ENCODE peak calls at places on chromosomes 1 and 21, in six cellular contexts. P is HAP-1; Q is CD4-positive, CD25-positive, alpha-beta regulatory T cell; R is A673; X is stomach; H is fibroblast of pulmonary artery. V is an unnamed sample.

GRCh38 chr1:4599951-4600481 is 54.4 kb upstream of the AJAP1 start:
- DNase-seq in X (peak), Q (no peak), R (no peak), P (no peak), H (no peak), V (no peak)

GRCh38 chr1:17046043-17046657 is 7.7 kb downstream of the SDHB start:
- DNase-seq in R (peak), P (peak), X (no peak), H (peak), Q (no peak), V (peak)

GRCh38 chr1:114289321-114289720 is 135.7 kb upstream of the SYT6 start:
- DNase-seq in P (no peak), X (no peak), H (no peak), R (no peak), Q (no peak), V (no peak)

GRCh38 chr1:38502772-38503171 is 356.8 kb downstream of the RRAGC start:
- DNase-seq in R (no peak), Q (no peak), H (no peak), P (no peak), X (no peak), V (no peak)

GRCh38 chr1:16981269-16981849 is 939 bp upstream of the MFAP2 start:
- DNase-seq in P (no peak), Q (no peak), H (peak), R (no peak), X (no peak), V (no peak)

GRCh38 chr1:94422115-94422820 is 4.1 kb downstream of the ABCD3 start:
- DNase-seq in Q (no peak), R (no peak), P (no peak), H (no peak), X (no peak), V (no peak)

GRCh38 chr1:225428879-225429455 is 1.1 kb upstream of the LBR start:
- DNase-seq in H (no peak), P (no peak), R (no peak), Q (no peak), X (no peak), V (no peak)

GRCh38 chr21:34280987-34281386 is 82.8 kb upstream of the KCNE2 start:
- DNase-seq in Q (no peak), X (no peak), P (no peak), R (no peak), H (peak), V (no peak)

GRCh38 chr1:44651069-44651468 is 23.2 kb downstream of the TMEM53 start:
- DNase-seq in R (no peak), Q (no peak), P (no peak), X (no peak), H (no peak), V (no peak)

GRCh38 chr1:241311056-241311746 is 45.8 kb downstream of the RGS7 start:
- DNase-seq in H (no peak), P (no peak), Q (no peak), X (no peak), R (peak), V (no peak)

GRCh38 chr21:27408826-27409225 is 441.9 kb upstream of the ADAMTS5 start:
- DNase-seq in H (no peak), Q (no peak), R (no peak), X (no peak), P (no peak), V (no peak)

GRCh38 chr1:151529211-151529702 is 10.9 kb upstream of the TUFT1 start:
- DNase-seq in H (no peak), X (no peak), P (no peak), Q (no peak), R (no peak), V (no peak)

GRCh38 chr21:46636550-46637289 is 1.2 kb downstream of the PRMT2 start:
- DNase-seq in X (no peak), R (no peak), P (no peak), Q (no peak), H (no peak), V (no peak)

GRCh38 chr1:59499273-59499955 is 202.5 kb downstream of the FGGY start:
- DNase-seq in R (no peak), Q (no peak), P (no peak), X (no peak), H (peak), V (no peak)

GRCh38 chr1:184158911-184159701 is 107.6 kb downstream of the TSEN15 start:
- DNase-seq in P (peak), H (no peak), Q (no peak), R (peak), X (no peak), V (no peak)

GRCh38 chr1:97069312-97069711 is 347.7 kb downstream of the PTBP2 start:
- DNase-seq in P (no peak), R (no peak), H (no peak), X (no peak), Q (no peak), V (no peak)

GRCh38 chr1:115428262-115428661 is 90.2 kb upstream of the NGF start:
- DNase-seq in H (no peak), R (no peak), X (no peak), P (no peak), Q (no peak), V (no peak)

GRCh38 chr1:200415693-200416593 is 6.1 kb upstream of the ZNF281 start:
- DNase-seq in Q (no peak), H (peak), X (peak), P (no peak), R (peak), V (peak)

GRCh38 chr1:194485432-194485831 is 1299.0 kb upstream of the B3GALT2 start:
- DNase-seq in P (no peak), H (no peak), X (no peak), Q (no peak), R (no peak), V (no peak)

GRCh38 chr1:80083892-80084291 is 1077.4 kb upstream of the ADGRL4 start:
- DNase-seq in Q (no peak), R (no peak), H (no peak), P (no peak), X (no peak), V (no peak)

GRCh38 chr1:11046270-11046566 is 821 bp downstream of the MASP2 start:
- DNase-seq in X (no peak), H (no peak), R (no peak), P (no peak), Q (no peak), V (no peak)

GRCh38 chr1:206829282-206829681 is 36.1 kb upstream of the IL20 start:
- DNase-seq in Q (no peak), H (no peak), X (no peak), P (no peak), R (no peak), V (peak)

GRCh38 chr1:154760469-154760933 is 109.6 kb downstream of the KCNN3 start:
- DNase-seq in H (peak), R (peak), X (peak), Q (peak), P (peak), V (no peak)

GRCh38 chr1:6086358-6086757 is 40.7 kb downstream of the KCNAB2 start:
- DNase-seq in R (no peak), H (no peak), X (no peak), P (no peak), Q (no peak), V (no peak)

GRCh38 chr1:222654849-222655248 is 37.0 kb downstream of the MIA3 start:
- DNase-seq in H (peak), P (no peak), X (peak), Q (peak), R (peak), V (peak)
- H3K4me3 ChIP-seq in H (no peak), P (no peak), X (no peak), Q (peak), R (no peak), V (no peak)

GRCh38 chr1:15758953-15759661 is 512 bp downstream of the FBLIM1 start:
- DNase-seq in Q (no peak), P (no peak), H (no peak), X (no peak), R (no peak), V (no peak)

GRCh38 chr1:15762546-15762945 is 4.0 kb downstream of the FBLIM1 start:
- DNase-seq in P (no peak), R (no peak), Q (no peak), X (no peak), H (no peak), V (no peak)

GRCh38 chr1:15758537-15758936 is at the start of gene FBLIM1:
- DNase-seq in H (peak), Q (no peak), X (no peak), P (no peak), R (no peak), V (no peak)

GRCh38 chr1:15761729-15762128 is 3.1 kb downstream of the FBLIM1 start:
- DNase-seq in P (no peak), X (no peak), H (no peak), Q (no peak), R (no peak), V (no peak)

GRCh38 chr1:15760520-15761211 is 2.1 kb downstream of the FBLIM1 start:
- DNase-seq in P (no peak), R (peak), Q (no peak), X (no peak), H (peak), V (no peak)
- H3K4me3 ChIP-seq in P (no peak), R (peak), Q (no peak), X (peak), H (peak), V (no peak)

GRCh38 chr1:50048791-50049190 is 25.0 kb upstream of the AGBL4 start:
- DNase-seq in P (no peak), Q (no peak), H (no peak), X (no peak), R (no peak), V (no peak)

GRCh38 chr1:50047916-50048694 is 24.4 kb upstream of the AGBL4 start:
- DNase-seq in P (no peak), Q (no peak), H (no peak), R (peak), X (no peak), V (no peak)
- H3K4me3 ChIP-seq in P (no peak), Q (no peak), H (no peak), R (peak), X (no peak), V (no peak)

GRCh38 chr1:19505694-19506457 is 20.5 kb upstream of the CAPZB start:
- DNase-seq in X (no peak), H (no peak), R (no peak), P (no peak), Q (no peak), V (no peak)
- H3K4me3 ChIP-seq in X (no peak), H (peak), R (no peak), P (no peak), Q (no peak), V (no peak)

DNA sequence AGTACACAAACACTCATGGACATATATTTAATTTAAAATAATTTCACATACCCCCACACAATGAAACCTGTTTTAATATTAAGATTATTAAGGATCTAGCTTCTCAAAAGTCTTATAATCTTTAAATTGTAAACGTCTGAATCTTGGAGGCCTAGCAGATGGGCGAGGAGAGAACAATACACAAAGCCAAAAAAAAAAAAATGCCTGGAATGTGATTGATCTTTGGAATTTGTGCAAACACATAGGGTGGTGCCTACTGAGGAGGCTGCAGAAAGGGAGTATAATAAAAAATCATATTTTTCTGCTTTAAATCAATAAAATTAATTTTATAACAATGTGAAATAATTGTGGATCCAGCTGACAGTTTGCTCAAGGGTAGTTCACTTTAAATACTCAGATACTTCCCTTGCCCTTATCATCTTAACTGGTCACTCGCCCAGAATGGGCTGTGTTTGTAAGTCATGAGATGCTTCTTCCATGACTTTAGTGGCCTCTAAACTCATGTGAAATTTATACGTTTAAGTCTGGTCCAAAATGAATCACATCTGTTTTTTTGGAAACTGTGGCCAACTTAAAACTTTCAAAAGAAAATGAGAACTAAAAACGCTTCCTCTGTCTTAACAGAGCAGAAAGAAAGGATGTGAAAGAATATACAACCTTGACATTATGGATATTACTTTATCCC is 802.8 kb upstream of the CXADR start:
- DNase-seq in Q (no peak), H (peak), R (no peak), X (no peak), P (no peak), V (no peak)
- H3K4me3 ChIP-seq in Q (no peak), H (no peak), R (no peak), X (no peak), P (no peak), V (no peak)

DNA sequence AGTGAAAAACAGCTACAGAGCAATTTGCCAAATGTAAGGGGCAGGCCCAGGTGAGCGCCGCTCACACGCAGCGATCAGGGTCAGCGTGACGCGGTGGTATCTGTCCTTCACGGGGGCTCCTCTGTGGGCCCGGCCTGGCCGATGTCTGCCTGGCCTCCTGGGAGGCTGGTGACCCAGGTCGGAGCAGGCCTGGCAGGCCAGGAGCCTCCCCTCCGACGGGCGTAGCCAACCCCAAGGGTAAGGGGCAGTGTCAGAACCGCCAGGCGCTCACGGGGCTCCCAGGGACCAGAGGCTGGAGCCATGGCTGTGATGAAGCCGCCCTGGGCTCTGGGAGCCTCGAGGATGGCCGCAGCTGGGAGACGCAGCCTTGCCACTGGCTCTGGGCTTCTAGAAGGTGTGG is 72.1 kb downstream of the MORN1 start:
- DNase-seq in H (no peak), P (no peak), X (no peak), R (no peak), Q (no peak), V (no peak)
- H3K4me3 ChIP-seq in H (no peak), P (no peak), X (no peak), R (no peak), Q (no peak), V (no peak)

DNA sequence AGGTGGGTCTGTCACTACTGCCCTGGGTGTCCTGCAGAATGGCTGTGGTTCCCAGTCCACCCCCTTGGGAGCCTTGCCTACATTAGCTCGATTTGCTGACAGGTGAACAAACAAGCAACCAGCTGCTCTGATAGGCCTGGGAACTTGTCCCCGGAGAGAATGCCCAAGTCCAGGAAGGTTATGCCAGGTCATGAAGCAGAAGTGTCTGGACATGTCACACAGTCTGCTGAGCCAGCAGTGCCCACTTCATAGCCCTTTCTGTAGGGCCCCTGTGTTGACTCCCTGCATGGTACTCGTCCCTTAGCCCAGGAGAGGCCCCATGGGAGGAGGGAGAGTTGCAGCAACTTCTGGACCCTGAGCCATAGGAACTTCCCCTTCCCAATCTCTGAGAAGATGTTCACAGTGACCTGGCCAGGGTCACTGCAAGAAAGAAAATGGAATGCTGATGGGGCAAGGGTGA is 31.0 kb downstream of the UCK2 start:
- DNase-seq in Q (no peak), H (no peak), P (no peak), X (no peak), R (no peak), V (no peak)
- H3K4me3 ChIP-seq in Q (no peak), H (no peak), P (no peak), X (no peak), R (no peak), V (no peak)

GRCh38 chr21:45407629-45408247 is 2.8 kb downstream of the COL18A1 start:
- DNase-seq in Q (no peak), P (no peak), R (no peak), H (no peak), X (no peak), V (no peak)

GRCh38 chr21:45408271-45408791 is 3.4 kb downstream of the COL18A1 start:
- DNase-seq in Q (no peak), H (no peak), R (no peak), P (no peak), X (no peak), V (no peak)

GRCh38 chr21:45405819-45406762 is 1.1 kb downstream of the COL18A1 start:
- DNase-seq in P (peak), R (no peak), X (no peak), Q (no peak), H (peak), V (no peak)

GRCh38 chr21:45405271-45405818 is 380 bp downstream of the COL18A1 start:
- DNase-seq in Q (no peak), X (no peak), H (peak), R (no peak), P (no peak), V (no peak)

GRCh38 chr21:45406801-45407628 is 2.0 kb downstream of the COL18A1 start:
- DNase-seq in R (peak), X (no peak), P (peak), Q (no peak), H (no peak), V (no peak)
- H3K4me3 ChIP-seq in R (no peak), X (peak), P (peak), Q (no peak), H (peak), V (no peak)

V was measured in MM.1S.